ENCODE peak calls at places on chromosomes 11 and 22, in seven cellular contexts. One of them, this sample, is unnamed.

GRCh38 chr11:100895449-100895848 is 208.4 kb downstream of the ARHGAP42 start:
- DNase-seq in stomach: no peak
- DNase-seq in spleen: no peak
- DNase-seq in CD8-positive, alpha-beta memory T cell: no peak
- DNase-seq in CD8-positive, alpha-beta T cell: no peak
- DNase-seq in keratinocyte: no peak
- DNase-seq in GM23338: no peak
- DNase-seq in this sample: no peak

GRCh38 chr11:36622431-36623136 is 24.5 kb upstream of the RAG2 start:
- DNase-seq in stomach: no peak
- DNase-seq in spleen: no peak
- DNase-seq in CD8-positive, alpha-beta memory T cell: no peak
- DNase-seq in CD8-positive, alpha-beta T cell: no peak
- DNase-seq in keratinocyte: no peak
- DNase-seq in GM23338: peak; percentile 6
- DNase-seq in this sample: no peak

GRCh38 chr22:20009018-20009482 is 7.6 kb downstream of the ARVCF start:
- DNase-seq in stomach: no peak
- DNase-seq in spleen: peak; percentile 85
- DNase-seq in CD8-positive, alpha-beta memory T cell: no peak
- DNase-seq in CD8-positive, alpha-beta T cell: no peak
- DNase-seq in keratinocyte: no peak
- DNase-seq in GM23338: no peak
- DNase-seq in this sample: no peak

GRCh38 chr11:13073119-13073981 is 64.2 kb downstream of the RASSF10 start:
- DNase-seq in stomach: no peak
- DNase-seq in spleen: no peak
- DNase-seq in CD8-positive, alpha-beta memory T cell: no peak
- DNase-seq in CD8-positive, alpha-beta T cell: no peak
- DNase-seq in keratinocyte: peak; percentile 81
- DNase-seq in GM23338: no peak
- DNase-seq in this sample: no peak

GRCh38 chr11:88596786-88597185 is 259.2 kb upstream of the CTSC start:
- DNase-seq in stomach: no peak
- DNase-seq in spleen: no peak
- DNase-seq in CD8-positive, alpha-beta memory T cell: no peak
- DNase-seq in CD8-positive, alpha-beta T cell: no peak
- DNase-seq in keratinocyte: no peak
- DNase-seq in GM23338: no peak
- DNase-seq in this sample: no peak

GRCh38 chr11:59137190-59137589 is 5.5 kb upstream of the FAM111A start:
- DNase-seq in stomach: no peak
- DNase-seq in spleen: peak; percentile 74
- DNase-seq in CD8-positive, alpha-beta memory T cell: no peak
- DNase-seq in CD8-positive, alpha-beta T cell: no peak
- DNase-seq in keratinocyte: no peak
- DNase-seq in GM23338: no peak
- DNase-seq in this sample: no peak

GRCh38 chr22:29205598-29206371 is at the start of gene EMID1:
- DNase-seq in stomach: peak; percentile 61
- DNase-seq in spleen: peak; percentile 84
- DNase-seq in CD8-positive, alpha-beta memory T cell: no peak
- DNase-seq in CD8-positive, alpha-beta T cell: no peak
- DNase-seq in keratinocyte: no peak
- DNase-seq in GM23338: peak; percentile 67
- DNase-seq in this sample: no peak

GRCh38 chr22:29751669-29752068 is 15.1 kb downstream of the ZMAT5 start:
- DNase-seq in stomach: no peak
- DNase-seq in spleen: no peak
- DNase-seq in CD8-positive, alpha-beta memory T cell: no peak
- DNase-seq in CD8-positive, alpha-beta T cell: no peak
- DNase-seq in keratinocyte: no peak
- DNase-seq in GM23338: no peak
- DNase-seq in this sample: no peak

GRCh38 chr11:70642301-70642700 is 244.0 kb downstream of the CTTN start:
- DNase-seq in stomach: no peak
- DNase-seq in spleen: no peak
- DNase-seq in CD8-positive, alpha-beta memory T cell: no peak
- DNase-seq in CD8-positive, alpha-beta T cell: no peak
- DNase-seq in keratinocyte: no peak
- DNase-seq in GM23338: no peak
- DNase-seq in this sample: no peak

GRCh38 chr22:18994780-18995711 is 59.0 kb upstream of the PRODH start:
- DNase-seq in stomach: no peak
- DNase-seq in spleen: no peak
- DNase-seq in CD8-positive, alpha-beta memory T cell: no peak
- DNase-seq in CD8-positive, alpha-beta T cell: no peak
- DNase-seq in keratinocyte: no peak
- DNase-seq in GM23338: peak; percentile 37
- DNase-seq in this sample: no peak

GRCh38 chr11:59669611-59670009 is 773 bp upstream of the PATL1 start:
- DNase-seq in stomach: peak; percentile 34
- DNase-seq in spleen: peak; percentile 91
- DNase-seq in CD8-positive, alpha-beta memory T cell: no peak
- DNase-seq in CD8-positive, alpha-beta T cell: no peak
- DNase-seq in keratinocyte: no peak
- DNase-seq in GM23338: peak; percentile 63
- DNase-seq in this sample: no peak

GRCh38 chr11:94873910-94874575 is 99.3 kb downstream of the CWC15 start:
- DNase-seq in stomach: no peak
- DNase-seq in spleen: no peak
- DNase-seq in CD8-positive, alpha-beta memory T cell: no peak
- DNase-seq in CD8-positive, alpha-beta T cell: no peak
- DNase-seq in keratinocyte: no peak
- DNase-seq in GM23338: no peak
- DNase-seq in this sample: peak; percentile 57

GRCh38 chr11:12079726-12080556 is 30.4 kb upstream of the MICAL2 start:
- DNase-seq in stomach: peak; percentile 50
- DNase-seq in spleen: no peak
- DNase-seq in CD8-positive, alpha-beta memory T cell: no peak
- DNase-seq in CD8-positive, alpha-beta T cell: no peak
- DNase-seq in keratinocyte: no peak
- DNase-seq in GM23338: no peak
- DNase-seq in this sample: peak; percentile 82

DNA sequence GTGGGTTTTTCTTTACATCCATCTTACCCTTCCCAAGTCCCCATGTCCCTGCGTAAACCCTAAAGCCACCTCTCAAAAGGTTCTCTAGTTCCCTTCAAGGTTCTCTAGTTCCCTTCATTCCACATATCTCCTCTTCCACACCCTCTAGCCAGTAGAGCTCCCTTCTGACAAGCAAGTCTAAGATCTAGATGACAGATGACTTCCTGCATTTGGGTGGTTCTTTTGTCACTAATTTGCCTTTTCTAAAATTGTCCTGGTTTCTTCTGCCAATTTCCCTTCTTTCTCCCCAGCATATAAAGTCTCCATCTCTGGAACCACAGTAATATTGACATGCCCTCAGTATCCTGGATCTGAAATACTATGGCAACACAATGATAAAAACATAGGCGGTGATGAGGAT is 7.8 kb downstream of the CD3E start:
- DNase-seq in stomach: no peak
- DNase-seq in spleen: no peak
- DNase-seq in CD8-positive, alpha-beta memory T cell: no peak
- DNase-seq in CD8-positive, alpha-beta T cell: no peak
- DNase-seq in keratinocyte: no peak
- DNase-seq in GM23338: no peak
- DNase-seq in this sample: no peak
- H3K27me3 ChIP-seq in stomach: peaks cover 45% of the 10 kb centered on the region
- H3K27me3 ChIP-seq in spleen: no peaks in the 10 kb centered on the region
- H3K27me3 ChIP-seq in CD8-positive, alpha-beta memory T cell: no peaks in the 10 kb centered on the region
- H3K27me3 ChIP-seq in CD8-positive, alpha-beta T cell: no peaks in the 10 kb centered on the region
- H3K27me3 ChIP-seq in keratinocyte: peaks cover 9% of the 10 kb centered on the region
- H3K27me3 ChIP-seq in GM23338: peaks cover 20% of the 10 kb centered on the region
- H3K27me3 ChIP-seq in this sample: no peaks in the 10 kb centered on the region

GRCh38 chr22:37079158-37079557 is 27.6 kb downstream of the KCTD17 start:
- DNase-seq in stomach: no peak
- DNase-seq in spleen: no peak
- DNase-seq in CD8-positive, alpha-beta memory T cell: no peak
- DNase-seq in CD8-positive, alpha-beta T cell: no peak
- DNase-seq in keratinocyte: no peak
- DNase-seq in GM23338: no peak
- DNase-seq in this sample: no peak
- H3K27me3 ChIP-seq in stomach: peaks cover 58% of the 10 kb centered on the region
- H3K27me3 ChIP-seq in spleen: no peaks in the 10 kb centered on the region
- H3K27me3 ChIP-seq in CD8-positive, alpha-beta memory T cell: no peaks in the 10 kb centered on the region
- H3K27me3 ChIP-seq in CD8-positive, alpha-beta T cell: no peaks in the 10 kb centered on the region
- H3K27me3 ChIP-seq in keratinocyte: peaks cover 3% of the 10 kb centered on the region
- H3K27me3 ChIP-seq in GM23338: peaks cover 20% of the 10 kb centered on the region
- H3K27me3 ChIP-seq in this sample: no peaks in the 10 kb centered on the region

DNA sequence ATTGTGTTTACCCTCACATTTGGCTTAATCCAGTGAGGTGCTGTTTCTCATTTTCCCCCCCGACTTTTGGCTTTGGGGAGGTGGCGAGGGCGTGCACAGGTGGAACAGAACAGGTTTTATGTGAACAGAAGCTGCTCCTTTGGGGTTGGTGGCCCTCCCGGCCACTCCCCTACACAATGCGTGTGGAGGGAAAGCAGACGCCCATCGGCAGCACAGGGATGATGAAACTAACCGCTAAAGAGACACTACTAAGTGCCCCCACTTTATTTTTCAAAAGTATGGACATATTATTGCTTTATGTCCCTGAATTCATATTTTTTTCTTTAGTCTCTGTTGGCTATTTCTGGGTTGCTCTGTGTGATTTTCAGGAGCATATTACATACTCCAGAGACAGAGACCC is 160.9 kb downstream of the ENTHD1 start:
- DNase-seq in stomach: no peak
- DNase-seq in spleen: peak; percentile 34
- DNase-seq in CD8-positive, alpha-beta memory T cell: no peak
- DNase-seq in CD8-positive, alpha-beta T cell: no peak
- DNase-seq in keratinocyte: no peak
- DNase-seq in GM23338: no peak
- DNase-seq in this sample: no peak
- H3K27me3 ChIP-seq in stomach: peaks cover 54% of the 10 kb centered on the region
- H3K27me3 ChIP-seq in spleen: no peaks in the 10 kb centered on the region
- H3K27me3 ChIP-seq in CD8-positive, alpha-beta memory T cell: no peaks in the 10 kb centered on the region
- H3K27me3 ChIP-seq in CD8-positive, alpha-beta T cell: no peaks in the 10 kb centered on the region
- H3K27me3 ChIP-seq in keratinocyte: no peaks in the 10 kb centered on the region
- H3K27me3 ChIP-seq in GM23338: no peaks in the 10 kb centered on the region
- H3K27me3 ChIP-seq in this sample: no peaks in the 10 kb centered on the region

DNA sequence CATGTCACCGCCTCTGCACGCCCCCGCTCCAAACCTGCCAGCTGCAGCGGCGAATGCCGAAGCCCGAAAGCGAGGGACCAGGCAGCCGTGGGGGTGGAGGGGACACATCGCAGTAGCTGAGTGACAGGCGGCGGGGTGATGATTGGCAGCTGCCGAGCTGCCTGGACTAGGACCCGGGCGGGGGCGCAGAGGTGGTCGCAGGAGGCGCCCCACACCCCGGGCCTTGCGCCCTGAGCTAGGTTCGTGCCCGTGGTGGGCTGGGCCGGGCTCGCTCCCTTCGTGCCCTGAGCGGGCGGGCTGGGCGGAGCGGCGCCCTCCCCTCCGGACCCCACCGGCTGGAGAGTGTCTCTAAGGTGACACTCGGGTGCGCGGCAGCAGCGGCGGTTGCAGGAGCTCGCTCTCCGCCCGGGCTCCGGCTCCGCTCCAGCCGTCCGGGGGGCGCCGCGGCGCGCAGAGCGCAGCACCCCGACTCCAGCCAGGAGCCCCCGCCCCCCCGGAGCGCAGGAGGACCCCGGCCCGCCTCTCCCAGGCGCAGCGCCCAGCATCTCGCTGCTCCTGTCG is 14.6 kb upstream of the DGKZ start:
- DNase-seq in stomach: no peak
- DNase-seq in spleen: no peak
- DNase-seq in CD8-positive, alpha-beta memory T cell: peak; percentile 16
- DNase-seq in CD8-positive, alpha-beta T cell: no peak
- DNase-seq in keratinocyte: no peak
- DNase-seq in GM23338: peak; percentile 77
- DNase-seq in this sample: no peak
- H3K27me3 ChIP-seq in stomach: peaks cover 68% of the 10 kb centered on the region
- H3K27me3 ChIP-seq in spleen: peaks cover 17% of the 10 kb centered on the region
- H3K27me3 ChIP-seq in CD8-positive, alpha-beta memory T cell: no peaks in the 10 kb centered on the region
- H3K27me3 ChIP-seq in CD8-positive, alpha-beta T cell: no peaks in the 10 kb centered on the region
- H3K27me3 ChIP-seq in keratinocyte: peaks cover 51% of the 10 kb centered on the region
- H3K27me3 ChIP-seq in GM23338: peaks cover 61% of the 10 kb centered on the region
- H3K27me3 ChIP-seq in this sample: no peaks in the 10 kb centered on the region

GRCh38 chr11:18710545-18710944 is 12.0 kb downstream of the TMEM86A start:
- DNase-seq in stomach: no peak
- DNase-seq in spleen: peak; percentile 48
- DNase-seq in CD8-positive, alpha-beta memory T cell: no peak
- DNase-seq in CD8-positive, alpha-beta T cell: no peak
- DNase-seq in keratinocyte: no peak
- DNase-seq in GM23338: no peak
- DNase-seq in this sample: no peak
- H3K27me3 ChIP-seq in stomach: peaks cover 11% of the 10 kb centered on the region
- H3K27me3 ChIP-seq in spleen: no peaks in the 10 kb centered on the region
- H3K27me3 ChIP-seq in CD8-positive, alpha-beta memory T cell: no peaks in the 10 kb centered on the region
- H3K27me3 ChIP-seq in CD8-positive, alpha-beta T cell: no peaks in the 10 kb centered on the region
- H3K27me3 ChIP-seq in keratinocyte: peaks cover 22% of the 10 kb centered on the region
- H3K27me3 ChIP-seq in GM23338: peaks cover under 1% of the 10 kb centered on the region
- H3K27me3 ChIP-seq in this sample: no peaks in the 10 kb centered on the region

DNA sequence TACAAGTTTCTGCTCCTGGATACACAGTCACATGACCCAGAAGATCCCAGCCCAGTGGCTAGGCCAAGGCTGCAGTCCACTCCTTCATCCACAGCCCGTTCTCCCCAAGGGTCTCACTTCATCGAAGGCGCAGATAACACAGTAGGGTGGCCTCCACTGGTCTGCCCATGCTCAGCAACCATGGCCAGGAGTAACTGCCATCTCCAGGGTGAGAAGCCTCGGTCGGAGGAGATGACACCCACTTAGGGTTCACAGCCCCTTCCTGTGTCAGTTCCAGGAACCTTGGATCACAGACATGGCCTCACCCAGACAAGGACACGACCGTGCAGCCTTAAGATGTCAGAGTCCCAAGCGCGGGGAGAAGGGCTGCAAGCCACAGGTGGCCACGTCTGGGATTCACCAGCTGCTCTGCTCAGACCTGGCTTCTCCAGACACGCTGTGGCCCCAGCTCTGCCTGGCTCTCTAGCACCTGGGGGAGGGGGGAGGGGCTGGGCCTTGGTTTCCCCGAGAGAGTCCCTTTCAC is 2.6 kb downstream of the BET1L start:
- DNase-seq in stomach: peak; percentile 14
- DNase-seq in spleen: no peak
- DNase-seq in CD8-positive, alpha-beta memory T cell: no peak
- DNase-seq in CD8-positive, alpha-beta T cell: no peak
- DNase-seq in keratinocyte: no peak
- DNase-seq in GM23338: no peak
- DNase-seq in this sample: peak; percentile 55
- H3K27me3 ChIP-seq in stomach: no peaks in the 10 kb centered on the region
- H3K27me3 ChIP-seq in spleen: no peaks in the 10 kb centered on the region
- H3K27me3 ChIP-seq in CD8-positive, alpha-beta memory T cell: no peaks in the 10 kb centered on the region
- H3K27me3 ChIP-seq in CD8-positive, alpha-beta T cell: no peaks in the 10 kb centered on the region
- H3K27me3 ChIP-seq in keratinocyte: no peaks in the 10 kb centered on the region
- H3K27me3 ChIP-seq in GM23338: no peaks in the 10 kb centered on the region
- H3K27me3 ChIP-seq in this sample: no peaks in the 10 kb centered on the region

GRCh38 chr22:25750569-25751173 is 8.7 kb downstream of the MYO18B start:
- DNase-seq in stomach: no peak
- DNase-seq in spleen: no peak
- DNase-seq in CD8-positive, alpha-beta memory T cell: no peak
- DNase-seq in CD8-positive, alpha-beta T cell: no peak
- DNase-seq in keratinocyte: no peak
- DNase-seq in GM23338: no peak
- DNase-seq in this sample: no peak
- H3K27me3 ChIP-seq in stomach: no peaks in the 10 kb centered on the region
- H3K27me3 ChIP-seq in spleen: no peaks in the 10 kb centered on the region
- H3K27me3 ChIP-seq in CD8-positive, alpha-beta memory T cell: no peaks in the 10 kb centered on the region
- H3K27me3 ChIP-seq in CD8-positive, alpha-beta T cell: no peaks in the 10 kb centered on the region
- H3K27me3 ChIP-seq in keratinocyte: no peaks in the 10 kb centered on the region
- H3K27me3 ChIP-seq in GM23338: no peaks in the 10 kb centered on the region
- H3K27me3 ChIP-seq in this sample: no peaks in the 10 kb centered on the region

GRCh38 chr22:31912402-31912733 is 32.0 kb upstream of the YWHAH start:
- DNase-seq in stomach: no peak
- DNase-seq in spleen: no peak
- DNase-seq in CD8-positive, alpha-beta memory T cell: no peak
- DNase-seq in CD8-positive, alpha-beta T cell: no peak
- DNase-seq in keratinocyte: no peak
- DNase-seq in GM23338: no peak
- DNase-seq in this sample: no peak
- H3K27me3 ChIP-seq in stomach: no peaks in the 10 kb centered on the region
- H3K27me3 ChIP-seq in spleen: no peaks in the 10 kb centered on the region
- H3K27me3 ChIP-seq in CD8-positive, alpha-beta memory T cell: no peaks in the 10 kb centered on the region
- H3K27me3 ChIP-seq in CD8-positive, alpha-beta T cell: no peaks in the 10 kb centered on the region
- H3K27me3 ChIP-seq in keratinocyte: no peaks in the 10 kb centered on the region
- H3K27me3 ChIP-seq in GM23338: no peaks in the 10 kb centered on the region
- H3K27me3 ChIP-seq in this sample: no peaks in the 10 kb centered on the region